ENCODE peak calls at places on chromosomes 6 and 20, in seven cellular contexts. One of them, this sample, is unnamed.

GRCh38 chr6:21915707-21916399 is 322.3 kb downstream of the SOX4 start:
- DNase-seq in HL-60: no peak
- DNase-seq in heart right ventricle: no peak
- DNase-seq in GM23338: no peak
- DNase-seq in gastrocnemius medialis: no peak
- DNase-seq in SK-N-SH: no peak
- DNase-seq in adrenal gland: no peak
- DNase-seq in this sample: no peak

GRCh38 chr20:50645253-50646068 is 45.9 kb downstream of the RIPOR3 start:
- DNase-seq in HL-60: no peak
- DNase-seq in heart right ventricle: peak; percentile 81
- DNase-seq in GM23338: peak; percentile 95
- DNase-seq in gastrocnemius medialis: peak; percentile 67
- DNase-seq in SK-N-SH: no peak
- DNase-seq in adrenal gland: peak; percentile 86
- DNase-seq in this sample: no peak

GRCh38 chr6:107806675-107807074 is 17.4 kb downstream of the SCML4 start:
- DNase-seq in HL-60: no peak
- DNase-seq in heart right ventricle: no peak
- DNase-seq in GM23338: no peak
- DNase-seq in gastrocnemius medialis: no peak
- DNase-seq in SK-N-SH: peak; percentile 67
- DNase-seq in adrenal gland: no peak
- DNase-seq in this sample: peak; percentile 5

GRCh38 chr20:39986231-39986904 is 702.7 kb downstream of the MAFB start:
- DNase-seq in HL-60: no peak
- DNase-seq in heart right ventricle: peak; percentile 55
- DNase-seq in GM23338: peak; percentile 36
- DNase-seq in gastrocnemius medialis: peak; percentile 94
- DNase-seq in SK-N-SH: peak; percentile 29
- DNase-seq in adrenal gland: peak; percentile 62
- DNase-seq in this sample: peak; percentile 85

GRCh38 chr6:168189679-168190405 is 110.8 kb upstream of the FRMD1 start:
- DNase-seq in HL-60: no peak
- DNase-seq in heart right ventricle: no peak
- DNase-seq in GM23338: no peak
- DNase-seq in gastrocnemius medialis: no peak
- DNase-seq in SK-N-SH: no peak
- DNase-seq in adrenal gland: no peak
- DNase-seq in this sample: no peak

GRCh38 chr6:123380257-123380656 is 256.5 kb downstream of the TRDN start:
- DNase-seq in HL-60: no peak
- DNase-seq in heart right ventricle: no peak
- DNase-seq in GM23338: peak; percentile 68
- DNase-seq in gastrocnemius medialis: no peak
- DNase-seq in SK-N-SH: peak; percentile 5
- DNase-seq in adrenal gland: no peak
- DNase-seq in this sample: no peak

GRCh38 chr20:63978319-63979220 is 872 bp downstream of the SAMD10 start:
- DNase-seq in HL-60: peak; percentile 83
- DNase-seq in heart right ventricle: peak; percentile 78
- DNase-seq in GM23338: peak; percentile 94
- DNase-seq in gastrocnemius medialis: no peak
- DNase-seq in SK-N-SH: peak; percentile 79
- DNase-seq in adrenal gland: peak; percentile 86
- DNase-seq in this sample: no peak

GRCh38 chr6:73653571-73654424 is at the start of gene SLC17A5:
- DNase-seq in HL-60: peak; percentile 95
- DNase-seq in heart right ventricle: peak; percentile 94
- DNase-seq in GM23338: peak; percentile 97
- DNase-seq in gastrocnemius medialis: peak; percentile 89
- DNase-seq in SK-N-SH: peak; percentile 95
- DNase-seq in adrenal gland: peak; percentile 94
- DNase-seq in this sample: peak; percentile 94

GRCh38 chr20:19463597-19463996 is 251.2 kb downstream of the SLC24A3 start:
- DNase-seq in HL-60: no peak
- DNase-seq in heart right ventricle: no peak
- DNase-seq in GM23338: peak; percentile 6
- DNase-seq in gastrocnemius medialis: no peak
- DNase-seq in SK-N-SH: no peak
- DNase-seq in adrenal gland: no peak
- DNase-seq in this sample: no peak

GRCh38 chr20:1881240-1881835 is 13.9 kb upstream of the SIRPA start:
- DNase-seq in HL-60: no peak
- DNase-seq in heart right ventricle: peak; percentile 43
- DNase-seq in GM23338: no peak
- DNase-seq in gastrocnemius medialis: no peak
- DNase-seq in SK-N-SH: no peak
- DNase-seq in adrenal gland: peak; percentile 44
- DNase-seq in this sample: no peak

GRCh38 chr20:37435607-37436006 is 85.4 kb upstream of the NNAT start:
- DNase-seq in HL-60: no peak
- DNase-seq in heart right ventricle: no peak
- DNase-seq in GM23338: no peak
- DNase-seq in gastrocnemius medialis: no peak
- DNase-seq in SK-N-SH: no peak
- DNase-seq in adrenal gland: no peak
- DNase-seq in this sample: no peak
- H3K27me3 ChIP-seq in HL-60: no peaks in the 10 kb centered on the region
- H3K27me3 ChIP-seq in heart right ventricle: peaks cover 18% of the 10 kb centered on the region
- H3K27me3 ChIP-seq in GM23338: no peaks in the 10 kb centered on the region
- H3K27me3 ChIP-seq in gastrocnemius medialis: no peaks in the 10 kb centered on the region
- H3K27me3 ChIP-seq in SK-N-SH: no peaks in the 10 kb centered on the region
- H3K27me3 ChIP-seq in adrenal gland: no peaks in the 10 kb centered on the region
- H3K27me3 ChIP-seq in this sample: no peaks in the 10 kb centered on the region

GRCh38 chr6:98847392-98847766 is 13.0 kb downstream of the POU3F2 start:
- DNase-seq in HL-60: no peak
- DNase-seq in heart right ventricle: no peak
- DNase-seq in GM23338: peak; percentile 67
- DNase-seq in gastrocnemius medialis: no peak
- DNase-seq in SK-N-SH: no peak
- DNase-seq in adrenal gland: no peak
- DNase-seq in this sample: no peak

GRCh38 chr6:98845201-98846020 is 11.0 kb downstream of the POU3F2 start:
- DNase-seq in HL-60: peak; percentile 35
- DNase-seq in heart right ventricle: peak; percentile 66
- DNase-seq in GM23338: peak; percentile 94
- DNase-seq in gastrocnemius medialis: no peak
- DNase-seq in SK-N-SH: peak; percentile 89
- DNase-seq in adrenal gland: peak; percentile 71
- DNase-seq in this sample: peak; percentile 81

GRCh38 chr6:98844244-98845161 is 10.1 kb downstream of the POU3F2 start:
- DNase-seq in HL-60: no peak
- DNase-seq in heart right ventricle: no peak
- DNase-seq in GM23338: no peak
- DNase-seq in gastrocnemius medialis: no peak
- DNase-seq in SK-N-SH: peak; percentile 79
- DNase-seq in adrenal gland: no peak
- DNase-seq in this sample: no peak

GRCh38 chr6:98847767-98848538 is 13.6 kb downstream of the POU3F2 start:
- DNase-seq in HL-60: no peak
- DNase-seq in heart right ventricle: peak; percentile 15
- DNase-seq in GM23338: peak; percentile 76
- DNase-seq in gastrocnemius medialis: no peak
- DNase-seq in SK-N-SH: no peak
- DNase-seq in adrenal gland: no peak
- DNase-seq in this sample: no peak

GRCh38 chr6:98846021-98846380 is 11.6 kb downstream of the POU3F2 start:
- DNase-seq in HL-60: no peak
- DNase-seq in heart right ventricle: no peak
- DNase-seq in GM23338: no peak
- DNase-seq in gastrocnemius medialis: no peak
- DNase-seq in SK-N-SH: no peak
- DNase-seq in adrenal gland: no peak
- DNase-seq in this sample: no peak
- H3K27me3 ChIP-seq in HL-60: peaks cover 59% of the 10 kb centered on the region
- H3K27me3 ChIP-seq in heart right ventricle: peaks cover 84% of the 10 kb centered on the region
- H3K27me3 ChIP-seq in GM23338: peaks cover 89% of the 10 kb centered on the region
- H3K27me3 ChIP-seq in gastrocnemius medialis: peaks cover 90% of the 10 kb centered on the region
- H3K27me3 ChIP-seq in SK-N-SH: no peaks in the 10 kb centered on the region
- H3K27me3 ChIP-seq in adrenal gland: peaks cover 70% of the 10 kb centered on the region
- H3K27me3 ChIP-seq in this sample: peaks cover 38% of the 10 kb centered on the region

DNA sequence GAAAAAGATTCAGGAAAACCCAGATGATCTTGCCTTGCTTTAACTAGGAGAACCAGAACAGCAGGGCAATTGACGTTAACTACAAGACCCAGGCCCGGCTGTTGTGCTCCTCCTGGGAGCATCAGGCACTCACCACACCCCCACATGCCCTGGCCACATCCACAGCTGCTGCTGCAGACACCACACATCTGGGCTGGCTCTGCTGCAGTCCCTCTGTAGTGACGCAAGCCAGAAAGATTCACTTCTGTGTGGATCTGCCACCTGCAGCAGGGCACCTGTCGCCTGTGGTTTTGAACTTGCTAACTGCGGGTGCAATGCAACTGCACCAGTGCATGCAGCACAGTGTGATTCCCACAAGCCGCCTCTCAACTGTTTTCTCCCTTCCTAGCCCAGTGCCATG is 228.8 kb downstream of the SYNDIG1 start:
- DNase-seq in HL-60: no peak
- DNase-seq in heart right ventricle: no peak
- DNase-seq in GM23338: no peak
- DNase-seq in gastrocnemius medialis: no peak
- DNase-seq in SK-N-SH: no peak
- DNase-seq in adrenal gland: no peak
- DNase-seq in this sample: peak; percentile 30
- H3K27me3 ChIP-seq in HL-60: no peaks in the 10 kb centered on the region
- H3K27me3 ChIP-seq in heart right ventricle: peaks cover 3% of the 10 kb centered on the region
- H3K27me3 ChIP-seq in GM23338: no peaks in the 10 kb centered on the region
- H3K27me3 ChIP-seq in gastrocnemius medialis: no peaks in the 10 kb centered on the region
- H3K27me3 ChIP-seq in SK-N-SH: no peaks in the 10 kb centered on the region
- H3K27me3 ChIP-seq in adrenal gland: no peaks in the 10 kb centered on the region
- H3K27me3 ChIP-seq in this sample: no peaks in the 10 kb centered on the region

GRCh38 chr6:88165877-88166492 is at the start of gene CNR1:
- DNase-seq in HL-60: no peak
- DNase-seq in heart right ventricle: peak; percentile 53
- DNase-seq in GM23338: peak; percentile 75
- DNase-seq in gastrocnemius medialis: peak; percentile 10
- DNase-seq in SK-N-SH: peak; percentile 83
- DNase-seq in adrenal gland: peak; percentile 59
- DNase-seq in this sample: no peak
- H3K27me3 ChIP-seq in HL-60: peaks cover 53% of the 10 kb centered on the region
- H3K27me3 ChIP-seq in heart right ventricle: peaks cover 84% of the 10 kb centered on the region
- H3K27me3 ChIP-seq in GM23338: peaks cover 45% of the 10 kb centered on the region
- H3K27me3 ChIP-seq in gastrocnemius medialis: peaks cover 52% of the 10 kb centered on the region
- H3K27me3 ChIP-seq in SK-N-SH: peaks cover 35% of the 10 kb centered on the region
- H3K27me3 ChIP-seq in adrenal gland: peaks cover 23% of the 10 kb centered on the region
- H3K27me3 ChIP-seq in this sample: peaks cover 22% of the 10 kb centered on the region

GRCh38 chr6:105644073-105644489 is 241.2 kb upstream of the PREP start:
- DNase-seq in HL-60: no peak
- DNase-seq in heart right ventricle: no peak
- DNase-seq in GM23338: peak; percentile 3
- DNase-seq in gastrocnemius medialis: no peak
- DNase-seq in SK-N-SH: no peak
- DNase-seq in adrenal gland: no peak
- DNase-seq in this sample: no peak

GRCh38 chr6:105645958-105646357 is 243.1 kb upstream of the PREP start:
- DNase-seq in HL-60: no peak
- DNase-seq in heart right ventricle: no peak
- DNase-seq in GM23338: no peak
- DNase-seq in gastrocnemius medialis: no peak
- DNase-seq in SK-N-SH: no peak
- DNase-seq in adrenal gland: no peak
- DNase-seq in this sample: no peak

GRCh38 chr6:105642708-105643107 is 239.8 kb upstream of the PREP start:
- DNase-seq in HL-60: no peak
- DNase-seq in heart right ventricle: no peak
- DNase-seq in GM23338: no peak
- DNase-seq in gastrocnemius medialis: no peak
- DNase-seq in SK-N-SH: no peak
- DNase-seq in adrenal gland: no peak
- DNase-seq in this sample: no peak

GRCh38 chr6:105646391-105646867 is 243.5 kb upstream of the PREP start:
- DNase-seq in HL-60: no peak
- DNase-seq in heart right ventricle: no peak
- DNase-seq in GM23338: no peak
- DNase-seq in gastrocnemius medialis: no peak
- DNase-seq in SK-N-SH: no peak
- DNase-seq in adrenal gland: no peak
- DNase-seq in this sample: no peak

GRCh38 chr6:105645166-105645565 is 242.3 kb upstream of the PREP start:
- DNase-seq in HL-60: no peak
- DNase-seq in heart right ventricle: no peak
- DNase-seq in GM23338: no peak
- DNase-seq in gastrocnemius medialis: no peak
- DNase-seq in SK-N-SH: no peak
- DNase-seq in adrenal gland: no peak
- DNase-seq in this sample: no peak
- H3K27me3 ChIP-seq in HL-60: no peaks in the 10 kb centered on the region
- H3K27me3 ChIP-seq in heart right ventricle: no peaks in the 10 kb centered on the region
- H3K27me3 ChIP-seq in GM23338: no peaks in the 10 kb centered on the region
- H3K27me3 ChIP-seq in gastrocnemius medialis: no peaks in the 10 kb centered on the region
- H3K27me3 ChIP-seq in SK-N-SH: no peaks in the 10 kb centered on the region
- H3K27me3 ChIP-seq in adrenal gland: no peaks in the 10 kb centered on the region
- H3K27me3 ChIP-seq in this sample: no peaks in the 10 kb centered on the region

GRCh38 chr20:57265649-57266250 is 691 bp downstream of the BMP7 start:
- DNase-seq in HL-60: no peak
- DNase-seq in heart right ventricle: peak; percentile 19
- DNase-seq in GM23338: peak; percentile 57
- DNase-seq in gastrocnemius medialis: no peak
- DNase-seq in SK-N-SH: peak; percentile 79
- DNase-seq in adrenal gland: no peak
- DNase-seq in this sample: no peak
- H3K27me3 ChIP-seq in HL-60: peaks cover 64% of the 10 kb centered on the region
- H3K27me3 ChIP-seq in heart right ventricle: peaks cover 94% of the 10 kb centered on the region
- H3K27me3 ChIP-seq in GM23338: peaks cover 79% of the 10 kb centered on the region
- H3K27me3 ChIP-seq in gastrocnemius medialis: peaks cover 57% of the 10 kb centered on the region
- H3K27me3 ChIP-seq in SK-N-SH: peaks cover 8% of the 10 kb centered on the region
- H3K27me3 ChIP-seq in adrenal gland: peaks cover 56% of the 10 kb centered on the region
- H3K27me3 ChIP-seq in this sample: no peaks in the 10 kb centered on the region

GRCh38 chr6:163187201-163187600 is 227.3 kb upstream of the QKI start:
- DNase-seq in HL-60: no peak
- DNase-seq in heart right ventricle: no peak
- DNase-seq in GM23338: no peak
- DNase-seq in gastrocnemius medialis: no peak
- DNase-seq in SK-N-SH: no peak
- DNase-seq in adrenal gland: no peak
- DNase-seq in this sample: no peak
- H3K27me3 ChIP-seq in HL-60: no peaks in the 10 kb centered on the region
- H3K27me3 ChIP-seq in heart right ventricle: no peaks in the 10 kb centered on the region
- H3K27me3 ChIP-seq in GM23338: no peaks in the 10 kb centered on the region
- H3K27me3 ChIP-seq in gastrocnemius medialis: no peaks in the 10 kb centered on the region
- H3K27me3 ChIP-seq in SK-N-SH: no peaks in the 10 kb centered on the region
- H3K27me3 ChIP-seq in adrenal gland: no peaks in the 10 kb centered on the region
- H3K27me3 ChIP-seq in this sample: no peaks in the 10 kb centered on the region

GRCh38 chr6:150150458-150150820 is 7.6 kb downstream of the PPP1R14C start:
- DNase-seq in HL-60: no peak
- DNase-seq in heart right ventricle: no peak
- DNase-seq in GM23338: no peak
- DNase-seq in gastrocnemius medialis: no peak
- DNase-seq in SK-N-SH: no peak
- DNase-seq in adrenal gland: no peak
- DNase-seq in this sample: no peak
- H3K27me3 ChIP-seq in HL-60: peaks cover 2% of the 10 kb centered on the region
- H3K27me3 ChIP-seq in heart right ventricle: peaks cover 49% of the 10 kb centered on the region
- H3K27me3 ChIP-seq in GM23338: peaks cover 30% of the 10 kb centered on the region
- H3K27me3 ChIP-seq in gastrocnemius medialis: no peaks in the 10 kb centered on the region
- H3K27me3 ChIP-seq in SK-N-SH: peaks cover 13% of the 10 kb centered on the region
- H3K27me3 ChIP-seq in adrenal gland: peaks cover 14% of the 10 kb centered on the region
- H3K27me3 ChIP-seq in this sample: no peaks in the 10 kb centered on the region